ENCODE peak calls at places on chromosomes 13 and 19, in eight cellular contexts. I is stimulated activated effector memory CD8-positive, alpha-beta T cell treated with anti-CD3 and anti-CD28 coated beads, Interleukin-12 subunit alpha, Interleukin-12 subunit beta, amount 100 ng/mL, for 72 hours; C is hippocampal formation; Q is HFFc6; W is fibroblast of gingiva; M is GM03348; A is CD4-positive, alpha-beta T cell; J is CD8-positive, alpha-beta T cell. F is an unnamed sample.

GRCh38 chr13:112153364-112153763 is 86.4 kb downstream of the SOX1 start:
- DNase-seq in C (no peak), M (no peak), I (no peak), A (no peak), Q (no peak), W (no peak), J (no peak), F (no peak)

GRCh38 chr13:49908637-49909036 is 27.5 kb downstream of the SPRYD7 start:
- DNase-seq in I (no peak), Q (no peak), A (no peak), M (no peak), C (no peak), W (no peak), J (no peak), F (no peak)

GRCh38 chr13:36431204-36432105 is 840 bp upstream of the CCNA1 start:
- DNase-seq in I (no peak), M (no peak), J (no peak), Q (no peak), C (no peak), A (no peak), W (no peak), F (no peak)

GRCh38 chr19:2064788-2065524 is 13.9 kb upstream of the MKNK2 start:
- DNase-seq in M (peak), Q (no peak), I (no peak), W (peak), J (no peak), A (no peak), C (no peak), F (no peak)

GRCh38 chr13:76533251-76533650 is 353.0 kb downstream of the KCTD12 start:
- DNase-seq in Q (no peak), A (no peak), I (no peak), W (no peak), M (no peak), J (no peak), C (no peak), F (no peak)

GRCh38 chr13:110636053-110636475 is 20.7 kb downstream of the NAXD start:
- DNase-seq in I (no peak), W (no peak), J (no peak), Q (no peak), A (no peak), M (no peak), C (no peak), F (no peak)

GRCh38 chr13:99056381-99057014 is 78.6 kb upstream of the DOCK9 start:
- DNase-seq in W (no peak), M (peak), Q (no peak), J (no peak), I (no peak), C (no peak), A (no peak), F (no peak)

GRCh38 chr13:52760078-52760477 is 20.5 kb upstream of the CNMD start:
- DNase-seq in A (no peak), Q (no peak), W (no peak), J (no peak), M (no peak), I (no peak), C (no peak), F (no peak)

F was measured in NK-92 treated with Interleukin-12 subunit alpha and Interleukin-12 subunit beta, amount 100 ng/mL, for 24 hours.